ENCODE peak calls at places on chromosomes 13 and 19, in ten cellular contexts. I is NCI-H774; G is fibroblast of lung; V is psoas muscle; F is EH; E is HAP-1; N is T-helper 1 cell; Q is naive thymus-derived CD8-positive, alpha-beta T cell; O is H54; S is NCI-H1105 treated with DMSO at 0.1 percent for 48 hours. P is an unnamed sample.

GRCh38 chr13:48507024-48507423 is 25.9 kb downstream of the RCBTB2 start:
- DNase-seq in I (no peak), G (no peak), V (no peak), F (no peak), E (no peak), N (no peak), Q (no peak), O (no peak), S (no peak), P (no peak)

GRCh38 chr19:18672606-18673337 is 10.7 kb upstream of the CRTC1 start:
- DNase-seq in I (no peak), G (peak), V (peak), F (peak), E (no peak), N (no peak), Q (no peak), O (no peak), S (no peak), P (no peak)

GRCh38 chr19:44875666-44876418 is 15.2 kb upstream of the TOMM40 start:
- DNase-seq in I (no peak), G (no peak), V (no peak), F (peak), E (no peak), N (no peak), Q (no peak), O (no peak), S (no peak), P (no peak)

GRCh38 chr13:113758651-113759524 is at the start of gene TMEM255B:
- DNase-seq in I (peak), G (peak), V (peak), F (peak), E (peak), N (peak), Q (peak), O (peak), S (peak), P (no peak)

GRCh38 chr13:100534911-100535310 is 53.7 kb downstream of the GGACT start:
- DNase-seq in I (no peak), G (no peak), V (no peak), F (no peak), E (no peak), N (no peak), Q (no peak), O (no peak), S (no peak), P (no peak)

GRCh38 chr19:18373892-18374629 is 11.9 kb upstream of the GDF15 start:
- DNase-seq in I (peak), G (peak), V (peak), F (peak), E (peak), N (no peak), Q (no peak), O (peak), S (peak), P (peak)

GRCh38 chr13:36910545-36910944 is 9.5 kb downstream of the SMAD9 start:
- DNase-seq in I (no peak), G (no peak), V (no peak), F (peak), E (no peak), N (no peak), Q (no peak), O (no peak), S (no peak), P (no peak)

GRCh38 chr13:29465741-29466293 is 129.7 kb downstream of the SLC7A1 start:
- DNase-seq in I (no peak), G (peak), V (no peak), F (peak), E (no peak), N (no peak), Q (no peak), O (no peak), S (no peak), P (no peak)

GRCh38 chr19:52533901-52534300 is 6.4 kb downstream of the ZNF808 start:
- DNase-seq in I (no peak), G (no peak), V (peak), F (no peak), E (no peak), N (no peak), Q (no peak), O (no peak), S (no peak), P (no peak)

GRCh38 chr19:55208880-55209429 is 346 bp downstream of the PTPRH start:
- DNase-seq in I (no peak), G (no peak), V (no peak), F (no peak), E (peak), N (no peak), Q (no peak), O (no peak), S (no peak), P (no peak)

GRCh38 chr13:111846396-111847174 is 220.4 kb upstream of the SOX1 start:
- DNase-seq in I (peak), G (no peak), V (no peak), F (no peak), E (peak), N (no peak), Q (no peak), O (no peak), S (peak), P (no peak)

GRCh38 chr13:27920677-27921420 is 1.0 kb downstream of the PDX1 start:
- DNase-seq in I (no peak), G (peak), V (no peak), F (peak), E (no peak), N (no peak), Q (no peak), O (no peak), S (peak), P (no peak)

GRCh38 chr13:50942630-50943311 is 33.2 kb downstream of the RNASEH2B start:
- DNase-seq in I (no peak), G (no peak), V (no peak), F (no peak), E (no peak), N (no peak), Q (no peak), O (no peak), S (no peak), P (no peak)

GRCh38 chr19:44912854-44913253 is 1.6 kb upstream of the APOC1 start:
- DNase-seq in I (no peak), G (peak), V (peak), F (no peak), E (no peak), N (no peak), Q (no peak), O (no peak), S (no peak), P (no peak)

GRCh38 chr19:46478356-46478986 is 7.1 kb upstream of the PNMA8A start:
- DNase-seq in I (peak), G (peak), V (no peak), F (peak), E (peak), N (no peak), Q (no peak), O (no peak), S (peak), P (no peak)

GRCh38 chr19:49468746-49469447 is 5.1 kb upstream of the FLT3LG start:
- DNase-seq in I (no peak), G (peak), V (peak), F (peak), E (peak), N (peak), Q (peak), O (peak), S (no peak), P (no peak)

GRCh38 chr19:38666662-38667448 is 19.4 kb downstream of the ACTN4 start:
- DNase-seq in I (no peak), G (peak), V (peak), F (peak), E (peak), N (no peak), Q (no peak), O (no peak), S (no peak), P (peak)

GRCh38 chr13:44045179-44045562 is 165.5 kb downstream of the LACC1 start:
- DNase-seq in I (peak), G (no peak), V (no peak), F (no peak), E (no peak), N (no peak), Q (no peak), O (no peak), S (peak), P (no peak)

GRCh38 chr19:13102666-13103584 is at the start of gene LYL1:
- DNase-seq in I (no peak), G (no peak), V (peak), F (peak), E (no peak), N (peak), Q (no peak), O (no peak), S (no peak), P (no peak)

GRCh38 chr13:23470706-23471610 is 37.5 kb upstream of the SACS start:
- DNase-seq in I (peak), G (no peak), V (no peak), F (peak), E (peak), N (no peak), Q (no peak), O (no peak), S (no peak), P (no peak)

GRCh38 chr19:49875801-49876421 is 1.2 kb downstream of the AKT1S1 start:
- DNase-seq in I (peak), G (peak), V (peak), F (peak), E (no peak), N (peak), Q (no peak), O (no peak), S (peak), P (peak)